ENCODE peak calls at places on chromosomes 13 and 19, in five cellular contexts. V is hepatocyte, N is astrocyte, L is HCT116, J is HepG2. O is an unnamed sample.

GRCh38 chr19:32558607-32559228 is 22.3 kb upstream of the PDCD5 start:
- DNase-seq in V (no peak), N (no peak), J (no peak), L (no peak), O (no peak)

GRCh38 chr13:95296326-95296939 is 4.8 kb downstream of the ABCC4 start:
- DNase-seq in V (peak), J (peak), N (no peak), L (peak), O (peak)

GRCh38 chr19:6417713-6418561 is 6.7 kb downstream of the KHSRP start:
- DNase-seq in L (no peak), V (no peak), N (no peak), J (no peak), O (peak)

GRCh38 chr13:112161441-112162301 is 94.7 kb downstream of the SOX1 start:
- DNase-seq in N (no peak), J (peak), L (no peak), V (no peak), O (no peak)

GRCh38 chr13:105167385-105167784 is 1368.1 kb downstream of the EFNB2 start:
- DNase-seq in L (no peak), J (no peak), N (no peak), V (no peak), O (no peak)

GRCh38 chr13:25253702-25254101 is 33.6 kb downstream of the MTMR6 start:
- DNase-seq in L (no peak), N (peak), J (peak), V (no peak), O (peak)

GRCh38 chr19:35727956-35728706 is 10.3 kb downstream of the KMT2B start:
- DNase-seq in V (no peak), N (no peak), J (no peak), L (no peak), O (no peak)

GRCh38 chr19:18074192-18074591 is 12.5 kb downstream of the IL12RB1 start:
- DNase-seq in J (peak), L (no peak), V (no peak), N (no peak), O (no peak)

GRCh38 chr13:64709079-64709478 is 2521.1 kb downstream of the PCDH9 start:
- DNase-seq in N (no peak), J (no peak), L (no peak), V (peak), O (no peak)

GRCh38 chr19:9673912-9674668 is 810 bp downstream of the ZNF562 start:
- DNase-seq in L (peak), J (peak), V (no peak), N (peak), O (peak)

GRCh38 chr19:46733693-46734240 is 12.1 kb upstream of the FKRP start:
- DNase-seq in L (no peak), N (no peak), V (no peak), J (no peak), O (no peak)

GRCh38 chr19:46392252-46392801 is 21.0 kb downstream of the CCDC8 start:
- DNase-seq in L (no peak), J (no peak), V (peak), N (peak), O (peak)

GRCh38 chr13:83709751-83710515 is 172.3 kb downstream of the SLITRK1 start:
- DNase-seq in J (no peak), V (no peak), L (no peak), N (no peak), O (no peak)

GRCh38 chr13:38687246-38688229 is 661 bp downstream of the FREM2 start:
- DNase-seq in N (peak), V (peak), L (no peak), J (no peak), O (peak)

GRCh38 chr13:113466321-113466836 is 13.1 kb upstream of the ADPRHL1 start:
- DNase-seq in L (no peak), J (no peak), N (no peak), V (no peak), O (no peak)

GRCh38 chr13:21069561-21070004 is 8.2 kb upstream of the LATS2 start:
- DNase-seq in V (peak), N (peak), L (no peak), J (peak), O (peak)

GRCh38 chr19:48506138-48506733 is 5.4 kb downstream of the LMTK3 start:
- DNase-seq in L (no peak), N (no peak), J (peak), V (no peak), O (peak)

GRCh38 chr13:36310417-36311108 is 12.9 kb upstream of the CCDC169 start:
- DNase-seq in V (no peak), N (peak), J (no peak), L (no peak), O (no peak)

GRCh38 chr13:79805317-79805716 is 324.4 kb downstream of the NDFIP2 start:
- DNase-seq in L (no peak), J (no peak), N (no peak), V (no peak), O (no peak)

GRCh38 chr13:52652170-52652979 is at the start of gene SUGT1:
- DNase-seq in N (peak), L (peak), V (peak), J (peak), O (peak)

GRCh38 chr19:16715613-16716012 is 4.0 kb upstream of the NWD1 start:
- DNase-seq in J (no peak), V (no peak), L (no peak), N (no peak), O (no peak)

GRCh38 chr13:100517135-100517534 is 71.5 kb downstream of the GGACT start:
- DNase-seq in J (peak), N (no peak), V (peak), L (no peak), O (no peak)

GRCh38 chr19:11843741-11844140 is 4.8 kb upstream of the ZNF439 start:
- DNase-seq in L (no peak), V (peak), N (no peak), J (no peak), O (peak)

GRCh38 chr19:55391702-55392615 is 6.2 kb downstream of the RPL28 start:
- DNase-seq in V (no peak), J (no peak), L (no peak), N (no peak), O (peak)

GRCh38 chr13:101181076-101181685 is 235.1 kb downstream of the NALCN start:
- DNase-seq in J (no peak), L (no peak), N (peak), V (no peak), O (no peak)

GRCh38 chr13:106710267-106710666 is 142.3 kb upstream of the ARGLU1 start:
- DNase-seq in L (no peak), J (no peak), V (no peak), N (no peak), O (no peak)

GRCh38 chr19:23311551-23311950 is 61.4 kb upstream of the ZNF724 start:
- DNase-seq in J (no peak), N (no peak), V (no peak), L (no peak), O (no peak)

GRCh38 chr19:18304496-18305312 is 18.2 kb downstream of the LSM4 start:
- DNase-seq in J (peak), L (no peak), N (peak), V (peak), O (peak)

GRCh38 chr19:5917431-5918107 is 3.5 kb downstream of the CAPS start:
- DNase-seq in L (no peak), J (no peak), V (no peak), N (no peak), O (no peak)

GRCh38 chr19:35352448-35353304 is 5.0 kb downstream of the FFAR1 start:
- DNase-seq in L (peak), N (peak), J (peak), V (peak), O (peak)

GRCh38 chr19:20278342-20278741 is 111.3 kb downstream of the ZNF486 start:
- DNase-seq in L (no peak), J (peak), N (peak), V (peak), O (peak)

GRCh38 chr13:84917252-84917878 is 881.9 kb downstream of the SLITRK6 start:
- DNase-seq in J (peak), V (peak), N (peak), L (no peak), O (peak)

GRCh38 chr19:39038098-39038497 is 5.7 kb upstream of the FBXO27 start:
- DNase-seq in V (peak), J (peak), L (peak), N (no peak), O (peak)

GRCh38 chr13:26883613-26884257 is 123.1 kb upstream of the GPR12 start:
- DNase-seq in N (no peak), L (no peak), V (no peak), J (no peak), O (no peak)

GRCh38 chr13:26878465-26878864 is 117.9 kb upstream of the GPR12 start:
- DNase-seq in V (no peak), L (no peak), J (no peak), N (no peak), O (no peak)

GRCh38 chr13:26881154-26881553 is 120.6 kb upstream of the GPR12 start:
- DNase-seq in J (no peak), N (peak), V (no peak), L (no peak), O (peak)

GRCh38 chr13:26882731-26883130 is 122.1 kb upstream of the GPR12 start:
- DNase-seq in J (no peak), V (no peak), L (no peak), N (no peak), O (no peak)

GRCh38 chr13:26880741-26881140 is 120.2 kb upstream of the GPR12 start:
- DNase-seq in L (no peak), N (no peak), V (no peak), J (no peak), O (peak)
- TF ChIP-seq EZH2 in L (peak), N (no peak), V (no peak), J (no peak), O (no peak)

GRCh38 chr13:110949116-110949515 is 34.2 kb upstream of the ANKRD10 start:
- DNase-seq in V (no peak), J (no peak), L (no peak), N (no peak), O (no peak)

GRCh38 chr13:110944968-110945952 is 30.4 kb upstream of the ANKRD10 start:
- DNase-seq in V (no peak), N (no peak), L (no peak), J (no peak), O (no peak)

GRCh38 chr13:110942248-110942981 is 27.5 kb upstream of the ANKRD10 start:
- DNase-seq in V (no peak), J (no peak), N (peak), L (no peak), O (no peak)

GRCh38 chr13:110946171-110946570 is 31.3 kb upstream of the ANKRD10 start:
- DNase-seq in N (no peak), L (no peak), J (no peak), V (no peak), O (no peak)

GRCh38 chr13:110944121-110944967 is 29.5 kb upstream of the ANKRD10 start:
- DNase-seq in N (peak), J (peak), V (peak), L (peak), O (peak)
- H2AFZ ChIP-seq in N (no peak), J (no peak), V (no peak), L (peak), O (peak)

GRCh38 chr19:40465781-40466218 is 255 bp upstream of the BLVRB start:
- DNase-seq in N (peak), V (peak), L (peak), J (peak), O (peak)

GRCh38 chr19:40465025-40465780 is at the start of gene BLVRB:
- DNase-seq in L (no peak), J (peak), V (no peak), N (peak), O (peak)

GRCh38 chr19:40464059-40465024 is 1.2 kb downstream of the BLVRB start:
- DNase-seq in N (peak), L (peak), J (peak), V (peak), O (peak)

GRCh38 chr19:40466219-40467006 is at the start of gene SPTBN4:
- DNase-seq in J (no peak), N (no peak), V (peak), L (no peak), O (peak)

GRCh38 chr19:40467007-40467565 is 285 bp downstream of the SPTBN4 start:
- DNase-seq in J (no peak), L (no peak), V (peak), N (no peak), O (peak)
- TF ChIP-seq EZH2 in J (no peak), L (no peak), V (no peak), N (no peak), O (no peak)

GRCh38 chr19:40389404-40390083 is 437 bp downstream of the HIPK4 start:
- DNase-seq in J (no peak), V (no peak), N (no peak), L (no peak), O (no peak)
- H2AFZ ChIP-seq in J (no peak), V (no peak), N (no peak), L (no peak), O (no peak)

GRCh38 chr19:15635016-15635805 is 5.5 kb upstream of the CYP4F3 start:
- DNase-seq in N (no peak), L (no peak), V (no peak), J (peak), O (no peak)
- TF ChIP-seq EZH2 in N (no peak), L (no peak), V (no peak), J (no peak), O (no peak)

DNA sequence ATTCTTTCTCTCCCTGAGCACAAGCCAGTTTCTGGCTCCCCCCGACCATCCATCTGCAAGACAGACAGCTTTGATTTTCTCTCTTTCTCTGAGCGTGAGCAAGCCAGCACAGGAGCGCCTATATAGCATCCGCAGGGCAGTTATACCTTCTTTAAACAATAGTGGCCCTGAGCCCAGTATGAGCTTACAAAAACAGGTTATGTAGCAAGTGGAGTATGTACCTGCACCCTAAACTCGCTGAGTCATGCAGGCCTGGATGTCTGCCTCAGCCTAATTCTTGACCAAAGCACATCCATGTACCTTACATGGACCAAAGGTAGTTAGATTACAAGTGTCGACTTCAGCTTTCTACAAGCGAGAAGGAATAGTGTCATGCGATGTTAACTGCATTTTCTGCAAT is 61.7 kb downstream of the RAP2A start:
- DNase-seq in V (no peak), N (no peak), J (peak), L (no peak), O (no peak)
- H2AFZ ChIP-seq in V (no peak), N (no peak), J (no peak), L (no peak), O (no peak)

DNA sequence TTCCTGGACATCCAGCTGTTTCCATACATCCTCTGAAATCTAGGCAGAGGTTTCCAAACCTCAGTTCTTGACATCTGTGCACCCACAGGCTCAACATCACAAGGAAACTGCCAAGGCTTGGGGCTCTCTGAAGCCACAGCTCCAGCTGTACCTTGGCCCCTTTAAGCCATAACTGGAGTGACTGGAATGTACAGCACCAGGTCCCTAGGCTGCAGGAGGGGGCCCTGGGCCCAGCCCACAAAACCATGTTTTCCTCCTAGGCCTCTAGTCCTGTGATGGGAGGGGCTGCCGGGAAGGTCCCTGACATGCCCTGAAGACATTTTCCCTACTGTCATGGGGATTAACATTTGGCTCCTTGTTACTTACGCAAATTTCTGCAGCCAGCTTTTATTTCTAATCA is 1093.0 kb upstream of the PCDH9 start:
- DNase-seq in V (no peak), J (no peak), L (no peak), N (no peak), O (no peak)
- TF ChIP-seq EZH2 in V (no peak), J (no peak), L (no peak), N (no peak), O (no peak)

GRCh38 chr19:40443930-40444180 is 280 bp downstream of the SERTAD3 start:
- DNase-seq in L (no peak), V (no peak), N (no peak), J (no peak), O (no peak)
- H2AFZ ChIP-seq in L (no peak), V (no peak), N (peak), J (no peak), O (peak)

DNA sequence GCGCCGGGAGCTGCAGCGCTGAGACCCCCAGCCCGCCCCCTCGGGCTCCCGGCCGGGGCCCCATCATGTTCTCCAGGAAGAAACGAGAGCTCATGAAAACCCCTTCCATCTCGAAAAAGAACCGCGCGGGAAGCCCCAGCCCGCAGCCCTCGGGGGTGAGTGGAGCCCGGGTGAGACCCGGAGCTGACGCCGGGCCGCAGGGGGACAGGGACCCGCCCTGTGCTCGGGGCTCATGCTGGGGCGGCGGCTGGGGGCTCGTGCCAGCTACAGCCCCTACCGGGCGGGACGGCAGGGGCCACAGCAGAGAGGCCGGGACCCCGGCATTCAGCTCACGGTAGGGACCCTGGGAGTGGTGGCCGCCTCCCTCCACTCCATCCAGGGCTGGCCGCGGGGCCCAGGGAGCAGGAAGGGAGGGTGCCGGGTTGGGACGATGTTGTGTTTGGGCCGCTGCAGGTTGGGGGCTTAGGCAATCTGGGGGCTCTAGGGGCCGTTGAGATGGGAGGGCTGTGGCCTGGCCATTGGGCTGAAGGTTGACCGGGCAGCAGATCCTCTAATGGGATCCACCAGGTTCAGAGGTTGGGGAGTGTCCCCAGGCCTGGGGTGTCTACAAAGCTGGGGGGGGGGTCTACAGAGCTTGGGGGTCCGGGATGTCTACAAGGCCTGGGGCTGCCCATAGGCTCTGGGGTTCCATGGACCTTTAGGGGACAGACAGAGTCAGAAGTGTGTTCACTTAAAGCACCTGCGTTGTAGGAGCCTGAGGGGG is 555 bp downstream of the ARHGAP45 start:
- DNase-seq in J (no peak), V (no peak), L (no peak), N (no peak), O (no peak)
- TF ChIP-seq EZH2 in J (no peak), V (no peak), L (no peak), N (peak), O (no peak)

DNA sequence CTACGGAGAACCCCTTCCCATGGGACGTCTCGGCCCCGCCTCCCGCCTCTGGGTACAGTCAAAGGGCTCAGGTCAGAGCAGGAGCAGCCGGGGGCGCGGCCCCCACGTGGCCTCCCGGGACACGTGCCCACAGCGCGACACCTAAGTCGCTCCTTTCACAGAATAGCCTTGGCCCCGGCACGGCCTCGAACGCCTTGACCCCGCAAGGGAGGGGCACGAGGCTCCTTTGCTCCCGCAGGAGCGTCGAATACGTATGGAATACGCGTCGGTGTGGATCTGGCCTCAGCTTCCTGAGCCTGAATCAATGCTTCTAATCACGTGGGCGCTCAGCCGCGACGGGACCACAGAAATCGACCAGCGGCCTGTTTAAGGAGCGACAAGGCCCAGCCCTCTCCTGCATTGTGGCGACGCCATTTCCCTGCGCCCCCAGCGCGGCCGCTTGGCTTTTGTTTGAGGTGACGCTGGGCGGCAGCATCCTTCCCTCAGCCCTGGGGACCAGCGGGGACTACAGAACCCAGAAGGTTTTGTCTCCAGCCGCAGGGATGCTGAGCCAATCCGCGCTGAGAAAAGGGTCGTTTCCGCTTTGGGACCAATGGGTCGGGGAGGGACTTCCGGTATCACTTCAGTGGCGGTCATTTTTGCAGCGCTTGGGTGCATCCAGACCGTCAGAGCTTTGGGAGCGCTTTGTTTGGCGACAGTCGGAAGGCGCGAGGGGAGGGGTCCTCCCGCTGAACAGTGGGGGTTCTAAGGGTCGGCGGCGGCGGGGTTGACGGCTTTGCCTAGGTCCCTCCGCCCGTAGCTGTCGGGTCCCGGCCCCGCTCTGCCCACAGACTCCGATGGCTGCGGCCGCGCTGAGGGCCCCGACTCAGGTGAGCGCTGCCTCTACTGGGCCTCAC is at the start of gene ZIK1:
- DNase-seq in J (peak), N (peak), V (peak), L (no peak), O (peak)
- H2AFZ ChIP-seq in J (no peak), N (peak), V (peak), L (no peak), O (peak)